ENCODE peak calls at places on chromosomes 2 and 18, in seven cellular contexts. One of them, this sample, is unnamed.
A peak's percentile ranks its signal among the peaks of the same experiment; 100 is the strongest.

GRCh38 chr18:49020621-49021021 is 69.9 kb upstream of the SMAD7 start:
- DNase-seq in PC-3: no peak
- DNase-seq in CD8-positive, alpha-beta T cell: no peak
- DNase-seq in thoracic aorta: no peak
- DNase-seq in aorta: no peak
- DNase-seq in iPS DF 6.9: no peak
- DNase-seq in neural progenitor cell: no peak
- DNase-seq in this sample: no peak

GRCh38 chr2:42055573-42056514 is 8.0 kb downstream of the PKDCC start:
- DNase-seq in PC-3: peak; percentile 66
- DNase-seq in neural progenitor cell: no peak
- DNase-seq in aorta: no peak
- DNase-seq in iPS DF 6.9: no peak
- DNase-seq in thoracic aorta: no peak
- DNase-seq in CD8-positive, alpha-beta T cell: no peak
- DNase-seq in this sample: no peak

GRCh38 chr2:113251118-113251517 is 27.6 kb downstream of the PAX8 start:
- DNase-seq in CD8-positive, alpha-beta T cell: no peak
- DNase-seq in aorta: no peak
- DNase-seq in PC-3: peak; percentile 29
- DNase-seq in thoracic aorta: no peak
- DNase-seq in iPS DF 6.9: no peak
- DNase-seq in neural progenitor cell: no peak
- DNase-seq in this sample: no peak

GRCh38 chr2:200033939-200034338 is 78.6 kb downstream of the MAIP1 start:
- DNase-seq in aorta: no peak
- DNase-seq in iPS DF 6.9: no peak
- DNase-seq in thoracic aorta: no peak
- DNase-seq in neural progenitor cell: no peak
- DNase-seq in CD8-positive, alpha-beta T cell: no peak
- DNase-seq in PC-3: no peak
- DNase-seq in this sample: no peak

GRCh38 chr2:88658318-88658717 is 31.1 kb upstream of the EIF2AK3 start:
- DNase-seq in CD8-positive, alpha-beta T cell: no peak
- DNase-seq in neural progenitor cell: no peak
- DNase-seq in PC-3: peak; percentile 80
- DNase-seq in aorta: no peak
- DNase-seq in iPS DF 6.9: no peak
- DNase-seq in thoracic aorta: no peak
- DNase-seq in this sample: no peak

GRCh38 chr2:16900405-16901025 is 234.9 kb upstream of the CYRIA start:
- DNase-seq in thoracic aorta: no peak
- DNase-seq in neural progenitor cell: peak; percentile 71
- DNase-seq in aorta: no peak
- DNase-seq in CD8-positive, alpha-beta T cell: no peak
- DNase-seq in iPS DF 6.9: peak; percentile 37
- DNase-seq in PC-3: peak; percentile 34
- DNase-seq in this sample: no peak

GRCh38 chr2:64114063-64114911 is 29.9 kb downstream of the PELI1 start:
- DNase-seq in neural progenitor cell: no peak
- DNase-seq in PC-3: peak; percentile 75
- DNase-seq in iPS DF 6.9: no peak
- DNase-seq in CD8-positive, alpha-beta T cell: no peak
- DNase-seq in thoracic aorta: no peak
- DNase-seq in aorta: no peak
- DNase-seq in this sample: peak; percentile 41

GRCh38 chr2:182867411-182868048 is 1.1 kb upstream of the FRZB start:
- DNase-seq in PC-3: no peak
- DNase-seq in CD8-positive, alpha-beta T cell: no peak
- DNase-seq in iPS DF 6.9: no peak
- DNase-seq in neural progenitor cell: peak; percentile 51
- DNase-seq in thoracic aorta: no peak
- DNase-seq in aorta: no peak
- DNase-seq in this sample: no peak

GRCh38 chr2:85308951-85309555 is 18.7 kb downstream of the TGOLN2 start:
- DNase-seq in thoracic aorta: peak; percentile 53
- DNase-seq in CD8-positive, alpha-beta T cell: no peak
- DNase-seq in aorta: peak; percentile 82
- DNase-seq in iPS DF 6.9: no peak
- DNase-seq in neural progenitor cell: no peak
- DNase-seq in PC-3: peak; percentile 34
- DNase-seq in this sample: peak; percentile 91

GRCh38 chr2:121579326-121579725 is 48.6 kb downstream of the RNU4ATAC start:
- DNase-seq in CD8-positive, alpha-beta T cell: no peak
- DNase-seq in thoracic aorta: no peak
- DNase-seq in iPS DF 6.9: no peak
- DNase-seq in PC-3: no peak
- DNase-seq in neural progenitor cell: no peak
- DNase-seq in aorta: no peak
- DNase-seq in this sample: no peak

GRCh38 chr2:176852667-176853066 is 359.9 kb upstream of the HNRNPA3 start:
- DNase-seq in CD8-positive, alpha-beta T cell: peak; percentile 4
- DNase-seq in aorta: no peak
- DNase-seq in iPS DF 6.9: no peak
- DNase-seq in thoracic aorta: no peak
- DNase-seq in PC-3: no peak
- DNase-seq in neural progenitor cell: no peak
- DNase-seq in this sample: no peak

GRCh38 chr2:217307023-217307422 is 447.2 kb upstream of the TNP1 start:
- DNase-seq in CD8-positive, alpha-beta T cell: no peak
- DNase-seq in neural progenitor cell: no peak
- DNase-seq in aorta: no peak
- DNase-seq in PC-3: no peak
- DNase-seq in iPS DF 6.9: no peak
- DNase-seq in thoracic aorta: no peak
- DNase-seq in this sample: no peak

GRCh38 chr18:13219012-13219396 is 444 bp downstream of the LDLRAD4 start:
- DNase-seq in neural progenitor cell: peak; percentile 29
- DNase-seq in iPS DF 6.9: no peak
- DNase-seq in aorta: no peak
- DNase-seq in CD8-positive, alpha-beta T cell: no peak
- DNase-seq in PC-3: no peak
- DNase-seq in thoracic aorta: no peak
- DNase-seq in this sample: no peak
- H3K4me3 ChIP-seq in neural progenitor cell: peak overlapping the region; percentile 78
- H3K4me3 ChIP-seq in iPS DF 6.9: peak overlapping the region; percentile 61
- H3K4me3 ChIP-seq in aorta: peak overlapping the region; percentile 50
- H3K4me3 ChIP-seq in CD8-positive, alpha-beta T cell: peak overlapping the region; percentile 72
- H3K4me3 ChIP-seq in PC-3: no peak overlapping the region
- H3K4me3 ChIP-seq in thoracic aorta: peak overlapping the region; percentile 92
- H3K4me3 ChIP-seq in this sample: peak overlapping the region; percentile 48

GRCh38 chr18:54392621-54393023 is 34.9 kb downstream of the C18orf54 start:
- DNase-seq in neural progenitor cell: peak; percentile 74
- DNase-seq in iPS DF 6.9: peak; percentile 47
- DNase-seq in CD8-positive, alpha-beta T cell: no peak
- DNase-seq in thoracic aorta: no peak
- DNase-seq in PC-3: peak; percentile 90
- DNase-seq in aorta: no peak
- DNase-seq in this sample: no peak

GRCh38 chr18:54390838-54391237 is 33.1 kb downstream of the C18orf54 start:
- DNase-seq in iPS DF 6.9: no peak
- DNase-seq in neural progenitor cell: no peak
- DNase-seq in aorta: no peak
- DNase-seq in thoracic aorta: no peak
- DNase-seq in PC-3: no peak
- DNase-seq in CD8-positive, alpha-beta T cell: no peak
- DNase-seq in this sample: no peak

GRCh38 chr18:54393648-54394294 is 36.1 kb downstream of the C18orf54 start:
- DNase-seq in PC-3: no peak
- DNase-seq in neural progenitor cell: no peak
- DNase-seq in iPS DF 6.9: no peak
- DNase-seq in thoracic aorta: no peak
- DNase-seq in aorta: no peak
- DNase-seq in CD8-positive, alpha-beta T cell: no peak
- DNase-seq in this sample: no peak

DNA sequence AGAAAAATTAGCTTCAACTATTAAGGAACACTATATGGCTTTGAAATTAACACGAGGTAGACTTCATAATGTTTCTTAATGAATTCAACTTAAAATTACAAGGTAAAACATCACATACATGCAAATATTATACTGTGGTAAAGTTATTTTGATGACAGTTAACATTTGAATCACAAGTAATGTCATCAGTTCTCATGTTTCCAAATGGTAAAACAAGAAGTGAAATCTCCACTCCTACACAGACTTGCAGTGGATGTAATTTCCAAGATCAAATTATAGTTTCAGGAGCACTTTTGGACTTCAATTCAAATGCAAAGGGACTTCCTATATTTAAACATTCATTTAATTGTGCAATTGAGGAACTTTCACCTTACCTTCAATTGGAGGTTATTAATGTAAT is 39.0 kb downstream of the C18orf54 start:
- DNase-seq in aorta: no peak
- DNase-seq in CD8-positive, alpha-beta T cell: no peak
- DNase-seq in thoracic aorta: no peak
- DNase-seq in iPS DF 6.9: no peak
- DNase-seq in PC-3: no peak
- DNase-seq in neural progenitor cell: no peak
- DNase-seq in this sample: no peak
- H3K27me3 ChIP-seq in aorta: no peaks in the 10 kb centered on the region
- H3K27me3 ChIP-seq in CD8-positive, alpha-beta T cell: no peaks in the 10 kb centered on the region
- H3K27me3 ChIP-seq in thoracic aorta: no peaks in the 10 kb centered on the region
- H3K27me3 ChIP-seq in iPS DF 6.9: no peaks in the 10 kb centered on the region
- H3K27me3 ChIP-seq in PC-3: no peaks in the 10 kb centered on the region
- H3K27me3 ChIP-seq in neural progenitor cell: no peaks in the 10 kb centered on the region
- H3K27me3 ChIP-seq in this sample: no peaks in the 10 kb centered on the region

GRCh38 chr18:58490238-58490637 is 138.7 kb downstream of the ALPK2 start:
- DNase-seq in thoracic aorta: no peak
- DNase-seq in iPS DF 6.9: no peak
- DNase-seq in neural progenitor cell: no peak
- DNase-seq in PC-3: no peak
- DNase-seq in CD8-positive, alpha-beta T cell: no peak
- DNase-seq in aorta: no peak
- DNase-seq in this sample: no peak
- H3K36me3 ChIP-seq in thoracic aorta: no peaks in the 10 kb centered on the region
- H3K36me3 ChIP-seq in iPS DF 6.9: no peaks in the 10 kb centered on the region
- H3K36me3 ChIP-seq in neural progenitor cell: no peaks in the 10 kb centered on the region
- H3K36me3 ChIP-seq in PC-3: no peaks in the 10 kb centered on the region
- H3K36me3 ChIP-seq in CD8-positive, alpha-beta T cell: no peaks in the 10 kb centered on the region
- H3K36me3 ChIP-seq in aorta: no peaks in the 10 kb centered on the region
- H3K36me3 ChIP-seq in this sample: no peaks in the 10 kb centered on the region

DNA sequence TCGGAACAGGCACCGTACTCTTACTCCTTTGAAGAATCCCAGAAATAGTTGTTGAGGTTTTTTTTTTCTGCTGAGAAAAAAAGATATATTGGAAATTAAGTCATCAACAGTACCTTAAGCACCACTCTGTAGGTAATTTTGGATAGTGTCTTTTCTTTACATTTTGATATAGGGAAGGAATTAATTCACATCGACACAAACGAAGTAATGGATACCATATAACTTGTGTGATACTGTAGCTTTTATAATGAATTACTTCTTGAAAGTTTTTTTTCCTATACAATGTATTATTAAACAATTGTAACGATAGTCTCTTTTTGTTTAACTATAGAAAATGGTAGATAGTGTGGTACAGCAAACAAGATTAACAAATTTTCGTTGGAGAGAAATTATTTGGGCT is 1.5 kb upstream of the IKZF2 start:
- DNase-seq in iPS DF 6.9: no peak
- DNase-seq in thoracic aorta: no peak
- DNase-seq in aorta: no peak
- DNase-seq in neural progenitor cell: no peak
- DNase-seq in CD8-positive, alpha-beta T cell: no peak
- DNase-seq in PC-3: no peak
- DNase-seq in this sample: no peak
- H3K4me3 ChIP-seq in iPS DF 6.9: no peak overlapping the region
- H3K4me3 ChIP-seq in thoracic aorta: peak overlapping the region; percentile 97
- H3K4me3 ChIP-seq in aorta: peak overlapping the region; percentile 95
- H3K4me3 ChIP-seq in neural progenitor cell: peak overlapping the region; percentile 98
- H3K4me3 ChIP-seq in CD8-positive, alpha-beta T cell: peak overlapping the region; percentile 59
- H3K4me3 ChIP-seq in PC-3: peak overlapping the region; percentile 91
- H3K4me3 ChIP-seq in this sample: peak overlapping the region; percentile 89

GRCh38 chr2:98924910-98925309 is 11.1 kb downstream of the CRACDL start:
- DNase-seq in iPS DF 6.9: no peak
- DNase-seq in thoracic aorta: no peak
- DNase-seq in PC-3: no peak
- DNase-seq in aorta: no peak
- DNase-seq in CD8-positive, alpha-beta T cell: no peak
- DNase-seq in neural progenitor cell: no peak
- DNase-seq in this sample: no peak

GRCh38 chr2:98921062-98921461 is 15.0 kb downstream of the CRACDL start:
- DNase-seq in iPS DF 6.9: no peak
- DNase-seq in thoracic aorta: no peak
- DNase-seq in aorta: no peak
- DNase-seq in CD8-positive, alpha-beta T cell: no peak
- DNase-seq in PC-3: no peak
- DNase-seq in neural progenitor cell: no peak
- DNase-seq in this sample: no peak

GRCh38 chr2:98926601-98927000 is 9.4 kb downstream of the CRACDL start:
- DNase-seq in PC-3: peak; percentile 26
- DNase-seq in CD8-positive, alpha-beta T cell: no peak
- DNase-seq in thoracic aorta: no peak
- DNase-seq in aorta: no peak
- DNase-seq in neural progenitor cell: no peak
- DNase-seq in iPS DF 6.9: no peak
- DNase-seq in this sample: no peak

GRCh38 chr2:98924038-98924437 is 12.0 kb downstream of the CRACDL start:
- DNase-seq in thoracic aorta: no peak
- DNase-seq in PC-3: no peak
- DNase-seq in iPS DF 6.9: no peak
- DNase-seq in aorta: no peak
- DNase-seq in CD8-positive, alpha-beta T cell: no peak
- DNase-seq in neural progenitor cell: no peak
- DNase-seq in this sample: no peak

DNA sequence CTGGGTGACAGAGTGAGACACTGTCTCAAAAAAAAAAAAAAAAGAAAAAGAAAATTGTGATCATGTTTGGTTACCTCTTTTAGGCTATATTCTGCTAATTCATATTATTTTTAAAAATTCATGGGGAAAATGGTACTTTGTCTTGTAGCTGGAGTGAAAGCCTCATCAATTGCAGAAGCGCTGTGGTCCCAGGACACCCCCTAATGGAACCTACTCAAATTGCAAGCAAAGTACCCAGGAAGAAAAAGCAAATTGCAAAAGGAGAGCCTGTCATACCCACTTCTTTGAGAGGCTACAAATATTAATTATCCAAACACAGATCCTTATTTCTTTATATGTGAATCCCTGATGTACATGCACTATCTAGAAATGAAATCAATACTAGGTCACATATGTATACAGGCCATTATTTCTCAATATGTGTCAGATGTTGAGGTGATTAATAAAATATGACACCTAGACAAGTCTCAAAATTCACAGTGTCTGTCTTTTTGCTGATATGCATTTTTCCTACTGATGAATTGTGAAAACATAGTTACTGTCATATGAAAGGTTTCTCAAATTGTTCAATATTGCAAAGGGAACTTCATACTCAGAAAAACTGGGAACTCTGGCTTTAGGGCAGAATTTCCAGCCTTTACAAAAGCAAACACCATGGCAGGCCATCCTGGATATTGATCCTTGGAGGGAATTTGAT is 12.6 kb downstream of the CRACDL start:
- DNase-seq in neural progenitor cell: no peak
- DNase-seq in iPS DF 6.9: no peak
- DNase-seq in CD8-positive, alpha-beta T cell: no peak
- DNase-seq in thoracic aorta: no peak
- DNase-seq in aorta: no peak
- DNase-seq in PC-3: peak; percentile 40
- DNase-seq in this sample: no peak
- H3K27me3 ChIP-seq in neural progenitor cell: no peaks in the 10 kb centered on the region
- H3K27me3 ChIP-seq in iPS DF 6.9: no peaks in the 10 kb centered on the region
- H3K27me3 ChIP-seq in CD8-positive, alpha-beta T cell: no peaks in the 10 kb centered on the region
- H3K27me3 ChIP-seq in thoracic aorta: no peaks in the 10 kb centered on the region
- H3K27me3 ChIP-seq in aorta: no peaks in the 10 kb centered on the region
- H3K27me3 ChIP-seq in PC-3: no peaks in the 10 kb centered on the region
- H3K27me3 ChIP-seq in this sample: no peaks in the 10 kb centered on the region